ENCODE peak calls at places on chromosomes 11 and 22, in seven cellular contexts. P, N, Q, J, C, F and W are unnamed samples.

GRCh38 chr11:118910309-118911112 is 15.2 kb downstream of the BCL9L start:
- DNase-seq in P (peak), N (peak), Q (peak), J (no peak), C (peak), F (peak), W (peak)

GRCh38 chr22:44172370-44173108 is 8.2 kb upstream of the PARVG start:
- DNase-seq in P (no peak), N (peak), Q (no peak), J (peak), C (no peak), F (no peak), W (no peak)

GRCh38 chr11:414333-414857 is 404 bp downstream of the SIGIRR start:
- DNase-seq in P (no peak), N (no peak), Q (peak), J (peak), C (peak), F (no peak), W (no peak)

GRCh38 chr11:69268911-69269310 is 25.0 kb upstream of the MYEOV start:
- DNase-seq in P (no peak), N (no peak), Q (no peak), J (no peak), C (no peak), F (no peak), W (no peak)

GRCh38 chr11:9264381-9265210 is 554 bp downstream of the DENND5A start:
- DNase-seq in P (peak), N (peak), Q (peak), J (peak), C (peak), F (peak), W (peak)

GRCh38 chr11:129815596-129816461 is at the start of gene TMEM45B:
- DNase-seq in P (no peak), N (peak), Q (peak), J (peak), C (peak), F (no peak), W (peak)

GRCh38 chr11:116511684-116512083 is 261.1 kb downstream of the BUD13 start:
- DNase-seq in P (no peak), N (no peak), Q (no peak), J (no peak), C (peak), F (no peak), W (peak)

GRCh38 chr22:31120642-31121041 is 2.1 kb upstream of the INPP5J start:
- DNase-seq in P (no peak), N (no peak), Q (no peak), J (no peak), C (no peak), F (no peak), W (no peak)

GRCh38 chr22:40684728-40685127 is 5.4 kb downstream of the MCHR1 start:
- DNase-seq in P (no peak), N (no peak), Q (no peak), J (no peak), C (peak), F (no peak), W (no peak)

GRCh38 chr22:50282361-50283144 is 12.4 kb upstream of the MAPK11 start:
- DNase-seq in P (peak), N (peak), Q (no peak), J (no peak), C (no peak), F (no peak), W (peak)

GRCh38 chr11:110830344-110831141 is 118.3 kb upstream of the ARHGAP20 start:
- DNase-seq in P (no peak), N (no peak), Q (no peak), J (no peak), C (peak), F (no peak), W (no peak)

GRCh38 chr11:67504950-67505561 is at the start of gene PITPNM1:
- DNase-seq in P (peak), N (peak), Q (peak), J (peak), C (peak), F (no peak), W (peak)

GRCh38 chr11:119373059-119373875 is 8.2 kb downstream of the USP2 start:
- DNase-seq in P (no peak), N (no peak), Q (peak), J (no peak), C (no peak), F (no peak), W (no peak)

GRCh38 chr11:101442171-101442570 is 141.6 kb downstream of the TRPC6 start:
- DNase-seq in P (no peak), N (no peak), Q (no peak), J (no peak), C (no peak), F (no peak), W (no peak)

GRCh38 chr22:49073873-49074417 is 753.7 kb downstream of the BRD1 start:
- DNase-seq in P (no peak), N (no peak), Q (no peak), J (no peak), C (no peak), F (no peak), W (no peak)

GRCh38 chr22:43511276-43511910 is 99.6 kb downstream of the MPPED1 start:
- DNase-seq in P (no peak), N (no peak), Q (peak), J (peak), C (no peak), F (no peak), W (no peak)

GRCh38 chr11:35318977-35319925 is 100.1 kb downstream of the SLC1A2 start:
- DNase-seq in P (no peak), N (no peak), Q (no peak), J (no peak), C (no peak), F (peak), W (no peak)

GRCh38 chr11:66069715-66070603 is at the start of gene PACS1:
- DNase-seq in P (peak), N (peak), Q (peak), J (peak), C (peak), F (peak), W (peak)

GRCh38 chr11:92190535-92191206 is 33.9 kb upstream of the FAT3 start:
- DNase-seq in P (no peak), N (no peak), Q (no peak), J (no peak), C (no peak), F (no peak), W (no peak)

GRCh38 chr11:70778828-70779365 is 380.6 kb downstream of the CTTN start:
- DNase-seq in P (no peak), N (no peak), Q (no peak), J (no peak), C (no peak), F (no peak), W (peak)

GRCh38 chr11:66239998-66240780 is 28.2 kb upstream of the RAB1B start:
- DNase-seq in P (no peak), N (no peak), Q (no peak), J (no peak), C (no peak), F (no peak), W (no peak)

GRCh38 chr11:119629834-119630624 is 99.0 kb downstream of the NECTIN1 start:
- DNase-seq in P (no peak), N (no peak), Q (peak), J (no peak), C (no peak), F (no peak), W (no peak)

GRCh38 chr22:38067028-38067415 is 9.8 kb downstream of the PICK1 start:
- DNase-seq in P (no peak), N (no peak), Q (no peak), J (no peak), C (no peak), F (no peak), W (no peak)

GRCh38 chr22:38067771-38068360 is 10.7 kb downstream of the PICK1 start:
- DNase-seq in P (no peak), N (no peak), Q (no peak), J (no peak), C (no peak), F (no peak), W (no peak)

GRCh38 chr22:38066381-38067027 is 9.3 kb downstream of the PICK1 start:
- DNase-seq in P (no peak), N (no peak), Q (no peak), J (no peak), C (no peak), F (no peak), W (no peak)

GRCh38 chr22:38065539-38065938 is 8.3 kb downstream of the PICK1 start:
- DNase-seq in P (no peak), N (no peak), Q (no peak), J (no peak), C (no peak), F (no peak), W (no peak)

DNA sequence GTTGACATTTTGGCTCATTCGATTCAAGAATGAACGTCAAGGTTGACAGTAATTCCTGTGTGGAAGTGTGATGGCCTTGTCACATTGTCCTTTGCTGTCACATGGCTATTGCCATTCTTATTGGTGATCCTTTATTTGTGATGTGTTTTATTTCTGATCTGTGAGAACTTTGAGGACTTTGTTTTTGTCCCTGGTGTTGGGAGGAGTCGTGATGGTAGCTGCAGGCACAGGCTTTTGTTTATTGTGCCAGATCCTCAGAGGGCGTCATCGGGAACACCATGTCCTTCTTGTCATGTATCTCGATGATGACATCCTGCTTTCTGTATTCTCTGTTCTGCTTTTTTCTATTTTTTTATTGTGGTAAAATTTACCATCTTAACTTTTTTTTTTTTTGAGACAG is 5.6 kb downstream of the PICK1 start:
- DNase-seq in P (no peak), N (no peak), Q (no peak), J (no peak), C (no peak), F (no peak), W (no peak)
- TF ChIP-seq POLR2A in P (no peak), N (no peak), Q (no peak), J (no peak), C (no peak), F (no peak), W (no peak)

GRCh38 chr22:45868586-45869443 is 108.1 kb downstream of the WNT7B start:
- DNase-seq in P (no peak), N (no peak), Q (peak), J (no peak), C (no peak), F (no peak), W (no peak)

GRCh38 chr22:45866398-45867117 is 110.4 kb downstream of the WNT7B start:
- DNase-seq in P (no peak), N (no peak), Q (peak), J (no peak), C (peak), F (no peak), W (no peak)

GRCh38 chr22:45865561-45866397 is 111.2 kb downstream of the WNT7B start:
- DNase-seq in P (no peak), N (no peak), Q (peak), J (no peak), C (peak), F (no peak), W (no peak)

GRCh38 chr22:45867906-45868555 is 108.9 kb downstream of the WNT7B start:
- DNase-seq in P (no peak), N (no peak), Q (peak), J (no peak), C (peak), F (no peak), W (no peak)

DNA sequence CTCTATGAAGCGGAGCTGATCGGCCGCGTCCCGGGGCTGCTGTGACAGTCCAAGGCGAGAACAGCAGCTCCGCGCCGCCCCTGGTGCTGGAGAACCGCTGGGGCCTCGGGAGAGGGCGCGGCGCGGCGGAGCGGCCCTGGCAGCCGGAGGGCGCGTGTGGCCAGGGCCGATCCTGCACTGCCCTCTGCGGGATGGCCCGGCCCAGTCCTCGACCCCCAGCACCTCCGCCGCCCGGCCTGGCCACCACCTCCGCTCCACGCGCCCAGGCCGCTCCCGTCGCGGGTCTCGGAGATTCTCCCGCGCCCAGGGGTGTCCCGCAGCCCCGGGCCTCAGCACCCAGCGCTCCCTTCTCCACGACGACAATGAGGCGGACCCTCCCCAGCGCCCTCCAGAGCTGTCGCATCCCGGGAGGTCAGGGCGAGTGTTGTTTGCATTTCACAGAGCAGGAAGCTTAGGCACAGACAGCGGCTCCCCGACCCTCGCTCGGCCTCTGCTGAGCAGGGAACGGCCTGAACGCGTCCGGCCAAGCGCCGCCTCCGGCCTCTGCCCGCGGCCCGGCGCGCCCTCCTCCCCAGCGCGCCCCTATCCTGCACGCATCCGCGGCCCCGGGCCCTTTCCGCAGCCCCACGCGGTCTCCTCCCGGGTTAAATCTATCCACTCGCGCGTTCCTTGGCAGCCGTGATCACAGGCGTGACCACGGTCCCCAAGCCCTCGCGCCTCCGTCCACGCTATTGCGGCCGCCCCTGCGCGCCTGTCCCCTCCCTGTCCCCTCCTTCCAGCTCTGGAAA is 109.7 kb downstream of the WNT7B start:
- DNase-seq in P (no peak), N (no peak), Q (peak), J (peak), C (peak), F (no peak), W (peak)
- TF ChIP-seq CTCF in P (no peak), N (peak), Q (peak), J (peak), C (peak), F (peak), W (peak)

GRCh38 chr11:15969281-15969680 is 387.1 kb downstream of the SOX6 start:
- DNase-seq in P (peak), N (peak), Q (no peak), J (peak), C (no peak), F (peak), W (peak)
- TF ChIP-seq POLR2A in P (no peak), N (no peak), Q (no peak), J (peak), C (no peak), F (no peak), W (no peak)

GRCh38 chr22:22201185-22201924 is 43.2 kb upstream of the VPREB1 start:
- DNase-seq in P (peak), N (no peak), Q (no peak), J (no peak), C (peak), F (peak), W (no peak)
- TF ChIP-seq CTCF in P (peak), N (no peak), Q (no peak), J (no peak), C (peak), F (peak), W (peak)

GRCh38 chr11:72814139-72814830 is at the start of gene ATG16L2:
- DNase-seq in P (peak), N (peak), Q (peak), J (peak), C (peak), F (peak), W (peak)
- TF ChIP-seq POLR2A in P (peak), N (peak), Q (no peak), J (peak), C (peak), F (peak), W (peak)